ENCODE peak calls at places on chromosomes 5 and 9, in four cellular contexts. One of them, this sample, is unnamed. For H3K4me1, the result is how much of the 10 kb centered on the place peaks cover.

GRCh38 chr5:169343761-169344160 is 42.8 kb upstream of the SLIT3 start:
- DNase-seq in H9: no peak
- DNase-seq in IMR-90: no peak
- DNase-seq in neuronal stem cell: no peak
- DNase-seq in this sample: no peak

GRCh38 chr5:13632676-13633075 is 311.8 kb downstream of the DNAH5 start:
- DNase-seq in IMR-90: peak
- DNase-seq in H9: no peak
- DNase-seq in neuronal stem cell: no peak
- DNase-seq in this sample: peak

GRCh38 chr9:129208191-129209091 is 30.4 kb upstream of the IER5L start:
- DNase-seq in H9: peak
- DNase-seq in IMR-90: no peak
- DNase-seq in neuronal stem cell: no peak
- DNase-seq in this sample: no peak

GRCh38 chr5:158382473-158382872 is 523.5 kb upstream of the CLINT1 start:
- DNase-seq in H9: peak
- DNase-seq in IMR-90: peak
- DNase-seq in neuronal stem cell: no peak
- DNase-seq in this sample: peak

GRCh38 chr9:78940121-78940855 is 631.5 kb upstream of the TLE4 start:
- DNase-seq in neuronal stem cell: no peak
- DNase-seq in IMR-90: no peak
- DNase-seq in H9: no peak
- DNase-seq in this sample: peak

GRCh38 chr5:22754155-22754554 is 99.0 kb downstream of the CDH12 start:
- DNase-seq in H9: no peak
- DNase-seq in IMR-90: no peak
- DNase-seq in neuronal stem cell: no peak
- DNase-seq in this sample: no peak

GRCh38 chr5:139263431-139263975 is 30.0 kb upstream of the MATR3 start:
- DNase-seq in H9: no peak
- DNase-seq in neuronal stem cell: no peak
- DNase-seq in IMR-90: no peak
- DNase-seq in this sample: no peak

GRCh38 chr5:176780071-176780850 is 30.1 kb upstream of the UNC5A start:
- DNase-seq in IMR-90: no peak
- DNase-seq in H9: peak
- DNase-seq in neuronal stem cell: no peak
- DNase-seq in this sample: no peak

GRCh38 chr5:69414885-69415583 is at the start of gene MARVELD2:
- DNase-seq in H9: peak
- DNase-seq in neuronal stem cell: peak
- DNase-seq in IMR-90: peak
- DNase-seq in this sample: peak

GRCh38 chr5:53257806-53258373 is 148.3 kb upstream of the MOCS2 start:
- DNase-seq in H9: no peak
- DNase-seq in IMR-90: peak
- DNase-seq in neuronal stem cell: no peak
- DNase-seq in this sample: peak

GRCh38 chr9:69121155-69122085 is 52.7 kb upstream of the TJP2 start:
- DNase-seq in H9: peak
- DNase-seq in IMR-90: peak
- DNase-seq in neuronal stem cell: peak
- DNase-seq in this sample: peak

GRCh38 chr5:176446884-176447537 is 1.2 kb upstream of the FAF2 start:
- DNase-seq in H9: peak
- DNase-seq in neuronal stem cell: peak
- DNase-seq in IMR-90: no peak
- DNase-seq in this sample: no peak

GRCh38 chr5:82375488-82376294 is 97.5 kb upstream of the RPS23 start:
- DNase-seq in H9: no peak
- DNase-seq in neuronal stem cell: no peak
- DNase-seq in IMR-90: no peak
- DNase-seq in this sample: no peak

GRCh38 chr9:87119328-87119881 is 172.1 kb upstream of the GAS1 start:
- DNase-seq in IMR-90: peak
- DNase-seq in neuronal stem cell: no peak
- DNase-seq in H9: no peak
- DNase-seq in this sample: no peak

GRCh38 chr5:15501057-15501791 is 1.2 kb downstream of the FBXL7 start:
- DNase-seq in IMR-90: peak
- DNase-seq in H9: peak
- DNase-seq in neuronal stem cell: peak
- DNase-seq in this sample: no peak

GRCh38 chr5:143440448-143441102 is 37.1 kb upstream of the NR3C1 start:
- DNase-seq in IMR-90: no peak
- DNase-seq in H9: no peak
- DNase-seq in neuronal stem cell: no peak
- DNase-seq in this sample: no peak

GRCh38 chr5:65796917-65797316 is 74.9 kb downstream of the NLN start:
- DNase-seq in IMR-90: no peak
- DNase-seq in neuronal stem cell: no peak
- DNase-seq in H9: no peak
- DNase-seq in this sample: no peak

GRCh38 chr5:10689391-10690081 is 71.5 kb downstream of the DAP start:
- DNase-seq in H9: peak
- DNase-seq in IMR-90: peak
- DNase-seq in neuronal stem cell: peak
- DNase-seq in this sample: no peak

GRCh38 chr5:150077060-150077459 is 9.3 kb downstream of the CSF1R start:
- DNase-seq in IMR-90: no peak
- DNase-seq in H9: no peak
- DNase-seq in neuronal stem cell: no peak
- DNase-seq in this sample: no peak

GRCh38 chr5:6900247-6900646 is 187.0 kb downstream of the TENT4A start:
- DNase-seq in IMR-90: no peak
- DNase-seq in neuronal stem cell: no peak
- DNase-seq in H9: no peak
- DNase-seq in this sample: no peak

GRCh38 chr5:134271059-134271458 is 45.2 kb upstream of the PPP2CA start:
- DNase-seq in H9: no peak
- DNase-seq in IMR-90: no peak
- DNase-seq in neuronal stem cell: no peak
- DNase-seq in this sample: no peak

GRCh38 chr9:27468000-27468399 is 56.1 kb upstream of the IFNK start:
- DNase-seq in neuronal stem cell: no peak
- DNase-seq in H9: no peak
- DNase-seq in IMR-90: no peak
- DNase-seq in this sample: no peak

GRCh38 chr5:31867219-31867618 is 228.3 kb downstream of the PDZD2 start:
- DNase-seq in IMR-90: no peak
- DNase-seq in H9: no peak
- DNase-seq in neuronal stem cell: no peak
- DNase-seq in this sample: no peak

GRCh38 chr9:22683393-22684075 is 236.9 kb downstream of the DMRTA1 start:
- DNase-seq in neuronal stem cell: no peak
- DNase-seq in IMR-90: peak
- DNase-seq in H9: no peak
- DNase-seq in this sample: peak

GRCh38 chr5:149386166-149386565 is 7.1 kb upstream of the IL17B start:
- DNase-seq in H9: no peak
- DNase-seq in neuronal stem cell: no peak
- DNase-seq in IMR-90: no peak
- DNase-seq in this sample: no peak

GRCh38 chr5:146710348-146710747 is 168.2 kb downstream of the PPP2R2B start:
- DNase-seq in IMR-90: no peak
- DNase-seq in H9: no peak
- DNase-seq in neuronal stem cell: no peak
- DNase-seq in this sample: no peak

GRCh38 chr5:592158-592557 is 20.0 kb upstream of the CEP72 start:
- DNase-seq in neuronal stem cell: no peak
- DNase-seq in IMR-90: no peak
- DNase-seq in H9: no peak
- DNase-seq in this sample: no peak

GRCh38 chr9:16709936-16710335 is 160.5 kb downstream of the BNC2 start:
- DNase-seq in neuronal stem cell: no peak
- DNase-seq in IMR-90: no peak
- DNase-seq in H9: no peak
- DNase-seq in this sample: no peak

GRCh38 chr5:138448481-138449398 is 9.9 kb downstream of the REEP2 start:
- DNase-seq in IMR-90: peak
- DNase-seq in neuronal stem cell: no peak
- DNase-seq in H9: no peak
- DNase-seq in this sample: no peak

GRCh38 chr9:95027914-95028854 is 289.3 kb downstream of the FANCC start:
- DNase-seq in H9: no peak
- DNase-seq in neuronal stem cell: no peak
- DNase-seq in IMR-90: no peak
- DNase-seq in this sample: no peak

GRCh38 chr9:95021166-95021886 is 294.8 kb downstream of the AOPEP start:
- DNase-seq in neuronal stem cell: no peak
- DNase-seq in IMR-90: no peak
- DNase-seq in H9: no peak
- DNase-seq in this sample: no peak

GRCh38 chr9:95025213-95026170 is 292.0 kb downstream of the FANCC start:
- DNase-seq in IMR-90: peak
- DNase-seq in H9: no peak
- DNase-seq in neuronal stem cell: no peak
- DNase-seq in this sample: no peak

GRCh38 chr9:95023217-95024003 is 294.1 kb downstream of the FANCC start:
- DNase-seq in H9: no peak
- DNase-seq in IMR-90: peak
- DNase-seq in neuronal stem cell: no peak
- DNase-seq in this sample: peak

DNA sequence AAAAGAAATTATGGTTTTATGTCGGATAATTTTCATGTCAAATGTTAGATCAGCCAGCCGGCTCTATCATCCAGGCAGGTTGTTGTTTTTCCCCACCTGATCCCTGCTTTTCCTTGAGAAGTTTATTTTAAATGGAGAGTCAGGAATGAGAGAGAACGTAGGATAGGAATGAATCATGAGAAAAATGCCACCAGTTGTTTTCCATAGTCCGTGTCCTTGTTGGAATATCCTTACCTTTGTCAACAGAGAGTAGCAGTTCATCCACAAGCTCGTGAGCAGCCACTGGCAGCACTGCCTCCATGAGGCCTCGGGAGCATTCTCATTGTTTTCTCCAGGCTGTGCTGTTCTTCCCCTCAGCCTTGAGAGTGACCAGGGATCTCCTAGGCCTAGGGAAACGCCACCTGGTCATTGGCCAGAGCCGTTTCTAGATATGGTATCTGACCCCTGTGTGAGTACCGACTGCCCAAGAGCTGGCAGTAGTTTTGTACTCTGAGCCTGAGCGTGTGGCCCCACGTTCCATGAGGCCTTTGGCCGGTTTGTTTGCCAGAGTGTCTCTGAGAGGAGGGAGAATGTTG is 293.3 kb downstream of the FANCC start:
- DNase-seq in neuronal stem cell: no peak
- DNase-seq in H9: peak
- DNase-seq in IMR-90: no peak
- DNase-seq in this sample: no peak
- H3K4me1 ChIP-seq in neuronal stem cell: under half
- H3K4me1 ChIP-seq in H9: under half
- H3K4me1 ChIP-seq in IMR-90: under half
- H3K4me1 ChIP-seq in this sample: under half

GRCh38 chr9:4127873-4128272 is 172.0 kb downstream of the GLIS3 start:
- DNase-seq in IMR-90: no peak
- DNase-seq in H9: no peak
- DNase-seq in neuronal stem cell: no peak
- DNase-seq in this sample: no peak

GRCh38 chr9:4137234-4137633 is 162.6 kb downstream of the GLIS3 start:
- DNase-seq in H9: no peak
- DNase-seq in IMR-90: peak
- DNase-seq in neuronal stem cell: no peak
- DNase-seq in this sample: peak

GRCh38 chr9:4128876-4129275 is 171.0 kb downstream of the GLIS3 start:
- DNase-seq in H9: no peak
- DNase-seq in IMR-90: no peak
- DNase-seq in neuronal stem cell: no peak
- DNase-seq in this sample: no peak

GRCh38 chr9:4126996-4127395 is 172.9 kb downstream of the GLIS3 start:
- DNase-seq in H9: no peak
- DNase-seq in IMR-90: no peak
- DNase-seq in neuronal stem cell: no peak
- DNase-seq in this sample: no peak

GRCh38 chr9:4131946-4132345 is 167.9 kb downstream of the GLIS3 start:
- DNase-seq in IMR-90: no peak
- DNase-seq in neuronal stem cell: no peak
- DNase-seq in H9: no peak
- DNase-seq in this sample: no peak
- H3K4me2 ChIP-seq in IMR-90: no peak
- H3K4me2 ChIP-seq in neuronal stem cell: no peak
- H3K4me2 ChIP-seq in H9: no peak
- H3K4me2 ChIP-seq in this sample: no peak

GRCh38 chr9:131111854-131112311 is 13.5 kb upstream of the NUP214 start:
- DNase-seq in H9: no peak
- DNase-seq in IMR-90: no peak
- DNase-seq in neuronal stem cell: peak
- DNase-seq in this sample: no peak

GRCh38 chr9:131112374-131113159 is 12.8 kb upstream of the NUP214 start:
- DNase-seq in H9: no peak
- DNase-seq in IMR-90: no peak
- DNase-seq in neuronal stem cell: no peak
- DNase-seq in this sample: no peak

GRCh38 chr9:131113655-131114563 is 11.5 kb upstream of the NUP214 start:
- DNase-seq in H9: no peak
- DNase-seq in neuronal stem cell: no peak
- DNase-seq in IMR-90: no peak
- DNase-seq in this sample: no peak

GRCh38 chr9:131107760-131108159 is 11.4 kb downstream of the AIF1L start:
- DNase-seq in IMR-90: no peak
- DNase-seq in neuronal stem cell: no peak
- DNase-seq in H9: no peak
- DNase-seq in this sample: no peak

DNA sequence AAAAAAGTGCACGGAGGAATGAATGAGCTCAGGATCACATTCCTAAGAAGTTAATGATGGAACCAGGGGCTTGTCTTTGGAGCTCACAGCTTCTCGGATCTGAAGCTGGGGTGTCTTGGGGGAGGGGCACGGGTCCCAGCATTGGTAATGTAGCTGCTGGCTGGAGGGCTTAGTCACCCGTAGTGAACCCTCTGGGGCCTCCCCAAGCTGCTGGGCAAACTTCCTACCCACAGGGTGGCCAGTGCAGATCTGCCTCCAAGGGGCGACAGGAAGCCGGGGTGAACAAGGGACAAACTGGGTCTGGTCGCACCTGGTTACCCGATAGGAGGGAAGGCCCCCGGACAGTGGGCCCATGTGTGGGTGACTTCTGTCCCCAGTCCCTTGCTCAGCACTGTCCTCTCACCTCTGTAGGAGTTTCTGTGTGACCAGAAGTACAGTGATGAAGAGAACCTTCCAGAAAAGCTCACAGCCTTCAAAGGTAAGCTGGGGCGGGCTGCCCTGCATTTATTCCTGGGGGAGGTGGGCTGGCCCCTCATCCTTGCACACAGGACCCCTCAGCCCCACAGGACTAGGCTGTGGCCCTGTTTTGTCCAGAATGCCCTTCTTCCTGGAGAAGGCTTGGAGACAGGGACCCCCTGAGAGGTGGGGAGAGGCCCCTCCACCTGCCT is 14.1 kb upstream of the NUP214 start:
- DNase-seq in IMR-90: no peak
- DNase-seq in neuronal stem cell: no peak
- DNase-seq in H9: no peak
- DNase-seq in this sample: no peak
- H2AK5ac ChIP-seq in IMR-90: no peak
- H2AK5ac ChIP-seq in neuronal stem cell: peak
- H2AK5ac ChIP-seq in H9: no peak
- H2AK5ac ChIP-seq in this sample: no peak

GRCh38 chr5:1752881-1753280 is 46.8 kb downstream of the MRPL36 start:
- DNase-seq in IMR-90: no peak
- DNase-seq in neuronal stem cell: no peak
- DNase-seq in H9: no peak
- DNase-seq in this sample: no peak
- H3K4me1 ChIP-seq in IMR-90: under half
- H3K4me1 ChIP-seq in neuronal stem cell: under half
- H3K4me1 ChIP-seq in H9: under half
- H3K4me1 ChIP-seq in this sample: under half

This sample was measured in trophoblast cell.